ENCODE peak calls at places on chromosomes 4 and X, in nine cellular contexts. One of them, this sample, is unnamed.

GRCh38 chrX:40570346-40571093 is 10.2 kb upstream of the ATP6AP2 start:
- DNase-seq in endothelial cell: no peak
- DNase-seq in activated CD8-positive, alpha-beta memory T cell treated with anti-CD3 and anti-CD28 coated beads for 48 hours: no peak
- DNase-seq in psoas muscle: no peak
- DNase-seq in activated naive CD4-positive, alpha-beta T cell treated with Interleukin-2 at 50 U/mL for 16 hours: no peak
- DNase-seq in NCI-H1436 treated with DMSO at 0.1 percent for 48 hours: no peak
- DNase-seq in RPMI7951: peak; percentile 37
- DNase-seq in mesenchymal stem cell: no peak
- DNase-seq in stimulated activated CD4-positive, alpha-beta T cell treated with anti-CD3 and anti-CD28 coated beads, Interleukin-2, amount 100 ng/mL, for 24 hours: peak; percentile 7
- DNase-seq in this sample: no peak

GRCh38 chr4:116233971-116234370 is 851.4 kb downstream of the TRAM1L1 start:
- DNase-seq in activated naive CD4-positive, alpha-beta T cell treated with Interleukin-2 at 50 U/mL for 16 hours: no peak
- DNase-seq in mesenchymal stem cell: no peak
- DNase-seq in psoas muscle: no peak
- DNase-seq in endothelial cell: no peak
- DNase-seq in stimulated activated CD4-positive, alpha-beta T cell treated with anti-CD3 and anti-CD28 coated beads, Interleukin-2, amount 100 ng/mL, for 24 hours: no peak
- DNase-seq in NCI-H1436 treated with DMSO at 0.1 percent for 48 hours: no peak
- DNase-seq in RPMI7951: no peak
- DNase-seq in activated CD8-positive, alpha-beta memory T cell treated with anti-CD3 and anti-CD28 coated beads for 48 hours: no peak
- DNase-seq in this sample: no peak

GRCh38 chr4:16048639-16049448 is 35.0 kb downstream of the PROM1 start:
- DNase-seq in endothelial cell: no peak
- DNase-seq in psoas muscle: no peak
- DNase-seq in mesenchymal stem cell: no peak
- DNase-seq in activated naive CD4-positive, alpha-beta T cell treated with Interleukin-2 at 50 U/mL for 16 hours: no peak
- DNase-seq in activated CD8-positive, alpha-beta memory T cell treated with anti-CD3 and anti-CD28 coated beads for 48 hours: no peak
- DNase-seq in NCI-H1436 treated with DMSO at 0.1 percent for 48 hours: no peak
- DNase-seq in RPMI7951: no peak
- DNase-seq in stimulated activated CD4-positive, alpha-beta T cell treated with anti-CD3 and anti-CD28 coated beads, Interleukin-2, amount 100 ng/mL, for 24 hours: no peak
- DNase-seq in this sample: no peak

GRCh38 chrX:38939067-38939466 is 137.8 kb downstream of the MID1IP1 start:
- DNase-seq in NCI-H1436 treated with DMSO at 0.1 percent for 48 hours: no peak
- DNase-seq in activated CD8-positive, alpha-beta memory T cell treated with anti-CD3 and anti-CD28 coated beads for 48 hours: no peak
- DNase-seq in psoas muscle: no peak
- DNase-seq in activated naive CD4-positive, alpha-beta T cell treated with Interleukin-2 at 50 U/mL for 16 hours: no peak
- DNase-seq in stimulated activated CD4-positive, alpha-beta T cell treated with anti-CD3 and anti-CD28 coated beads, Interleukin-2, amount 100 ng/mL, for 24 hours: no peak
- DNase-seq in endothelial cell: no peak
- DNase-seq in mesenchymal stem cell: peak; percentile 44
- DNase-seq in RPMI7951: peak; percentile 28
- DNase-seq in this sample: no peak

GRCh38 chr4:163111588-163111987 is 55.1 kb downstream of the NAF1 start:
- DNase-seq in activated CD8-positive, alpha-beta memory T cell treated with anti-CD3 and anti-CD28 coated beads for 48 hours: no peak
- DNase-seq in psoas muscle: no peak
- DNase-seq in NCI-H1436 treated with DMSO at 0.1 percent for 48 hours: no peak
- DNase-seq in mesenchymal stem cell: peak; percentile 24
- DNase-seq in stimulated activated CD4-positive, alpha-beta T cell treated with anti-CD3 and anti-CD28 coated beads, Interleukin-2, amount 100 ng/mL, for 24 hours: no peak
- DNase-seq in endothelial cell: no peak
- DNase-seq in activated naive CD4-positive, alpha-beta T cell treated with Interleukin-2 at 50 U/mL for 16 hours: no peak
- DNase-seq in RPMI7951: no peak
- DNase-seq in this sample: no peak

GRCh38 chrX:51894697-51895336 is 1.4 kb downstream of the MAGED1 start:
- DNase-seq in stimulated activated CD4-positive, alpha-beta T cell treated with anti-CD3 and anti-CD28 coated beads, Interleukin-2, amount 100 ng/mL, for 24 hours: no peak
- DNase-seq in psoas muscle: peak; percentile 28
- DNase-seq in mesenchymal stem cell: peak; percentile 27
- DNase-seq in endothelial cell: peak; percentile 9
- DNase-seq in activated naive CD4-positive, alpha-beta T cell treated with Interleukin-2 at 50 U/mL for 16 hours: no peak
- DNase-seq in RPMI7951: peak; percentile 64
- DNase-seq in activated CD8-positive, alpha-beta memory T cell treated with anti-CD3 and anti-CD28 coated beads for 48 hours: no peak
- DNase-seq in NCI-H1436 treated with DMSO at 0.1 percent for 48 hours: no peak
- DNase-seq in this sample: no peak

GRCh38 chr4:38230121-38230728 is 270.0 kb downstream of the PTTG2 start:
- DNase-seq in endothelial cell: no peak
- DNase-seq in activated naive CD4-positive, alpha-beta T cell treated with Interleukin-2 at 50 U/mL for 16 hours: no peak
- DNase-seq in activated CD8-positive, alpha-beta memory T cell treated with anti-CD3 and anti-CD28 coated beads for 48 hours: no peak
- DNase-seq in stimulated activated CD4-positive, alpha-beta T cell treated with anti-CD3 and anti-CD28 coated beads, Interleukin-2, amount 100 ng/mL, for 24 hours: no peak
- DNase-seq in psoas muscle: no peak
- DNase-seq in NCI-H1436 treated with DMSO at 0.1 percent for 48 hours: no peak
- DNase-seq in mesenchymal stem cell: peak; percentile 11
- DNase-seq in RPMI7951: no peak
- DNase-seq in this sample: no peak

GRCh38 chr4:68359508-68359907 is 9.6 kb upstream of the YTHDC1 start:
- DNase-seq in endothelial cell: no peak
- DNase-seq in NCI-H1436 treated with DMSO at 0.1 percent for 48 hours: no peak
- DNase-seq in activated naive CD4-positive, alpha-beta T cell treated with Interleukin-2 at 50 U/mL for 16 hours: no peak
- DNase-seq in RPMI7951: peak; percentile 26
- DNase-seq in mesenchymal stem cell: peak; percentile 53
- DNase-seq in activated CD8-positive, alpha-beta memory T cell treated with anti-CD3 and anti-CD28 coated beads for 48 hours: no peak
- DNase-seq in stimulated activated CD4-positive, alpha-beta T cell treated with anti-CD3 and anti-CD28 coated beads, Interleukin-2, amount 100 ng/mL, for 24 hours: no peak
- DNase-seq in psoas muscle: no peak
- DNase-seq in this sample: no peak

GRCh38 chr4:118270492-118270891 is 82.3 kb downstream of the PRSS12 start:
- DNase-seq in stimulated activated CD4-positive, alpha-beta T cell treated with anti-CD3 and anti-CD28 coated beads, Interleukin-2, amount 100 ng/mL, for 24 hours: no peak
- DNase-seq in activated naive CD4-positive, alpha-beta T cell treated with Interleukin-2 at 50 U/mL for 16 hours: no peak
- DNase-seq in NCI-H1436 treated with DMSO at 0.1 percent for 48 hours: peak; percentile 5
- DNase-seq in RPMI7951: peak; percentile 35
- DNase-seq in endothelial cell: no peak
- DNase-seq in mesenchymal stem cell: peak; percentile 65
- DNase-seq in psoas muscle: no peak
- DNase-seq in activated CD8-positive, alpha-beta memory T cell treated with anti-CD3 and anti-CD28 coated beads for 48 hours: no peak
- DNase-seq in this sample: no peak

This sample was measured in GOT3.